ENCODE peak calls at places on chromosome 10, in eight cellular contexts. R, F, A, N, Y, V, M and Z are unnamed samples.
A peak's percentile ranks its signal among the peaks of the same experiment; 100 is the strongest.

GRCh38 chr10:104334561-104334960 is 3.7 kb downstream of the ITPRIP start:
- DNase-seq in F (no peak), A (no peak), N (no peak), M (no peak), Y (no peak), V (no peak), R (no peak), Z (no peak)

GRCh38 chr10:16585103-16585502 is 63.4 kb upstream of the C1QL3 start:
- DNase-seq in R (no peak), F (no peak), M (no peak), N (no peak), V (no peak), Y (no peak), A (no peak), Z (no peak)

GRCh38 chr10:60238408-60239100 is 151.1 kb downstream of the ANK3 start:
- DNase-seq in V (no peak), R (no peak), N (no peak), M (no peak), Y (no peak), A (peak; percentile 22), F (no peak), Z (peak; percentile 89)

GRCh38 chr10:60569681-60570080 is 180.0 kb upstream of the ANK3 start:
- DNase-seq in V (no peak), R (no peak), N (no peak), A (no peak), M (no peak), F (no peak), Y (no peak), Z (no peak)

GRCh38 chr10:103231047-103231551 is 14.6 kb upstream of the RPEL1 start:
- DNase-seq in V (no peak), M (peak; percentile 29), N (no peak), A (no peak), F (no peak), Y (no peak), R (no peak), Z (peak; percentile 94)

GRCh38 chr10:128630787-128631252 is 504.6 kb upstream of the MKI67 start:
- DNase-seq in N (no peak), M (no peak), F (no peak), R (no peak), A (no peak), Y (no peak), V (no peak), Z (no peak)

GRCh38 chr10:5321273-5321672 is 43.5 kb upstream of the UCN3 start:
- DNase-seq in Y (no peak), A (no peak), R (no peak), N (no peak), V (no peak), M (no peak), F (no peak), Z (no peak)

GRCh38 chr10:60611291-60611747 is 167.0 kb upstream of the CDK1 start:
- DNase-seq in V (no peak), A (peak; percentile 48), N (no peak), R (peak; percentile 1), F (peak; percentile 15), M (no peak), Y (no peak), Z (peak; percentile 99)

GRCh38 chr10:13839430-13839986 is 252.7 kb downstream of the PRPF18 start:
- DNase-seq in Y (no peak), A (no peak), F (no peak), V (no peak), N (no peak), R (no peak), M (peak; percentile 55), Z (peak; percentile 42)

GRCh38 chr10:69756279-69756678 is 45.4 kb upstream of the COL13A1 start:
- DNase-seq in F (no peak), R (no peak), V (no peak), N (no peak), A (no peak), Y (no peak), M (no peak), Z (no peak)

GRCh38 chr10:5583525-5584175 is 58.9 kb downstream of the CALML3 start:
- DNase-seq in M (no peak), R (no peak), N (no peak), Y (no peak), V (no peak), F (no peak), A (no peak), Z (peak; percentile 84)

GRCh38 chr10:24382596-24382978 is 173.6 kb downstream of the KIAA1217 start:
- DNase-seq in M (no peak), R (no peak), A (no peak), N (no peak), F (no peak), Y (no peak), V (no peak), Z (no peak)

GRCh38 chr10:60564475-60564874 is 174.8 kb upstream of the ANK3 start:
- DNase-seq in M (no peak), Y (no peak), R (no peak), F (no peak), N (no peak), V (no peak), A (no peak), Z (peak; percentile 56)

GRCh38 chr10:78296794-78297193 is 263.1 kb downstream of the RPS24 start:
- DNase-seq in F (no peak), V (no peak), A (no peak), N (no peak), R (no peak), M (no peak), Y (no peak), Z (no peak)

GRCh38 chr10:79381804-79382221 is 34.5 kb downstream of the PPIF start:
- DNase-seq in R (no peak), Y (no peak), A (no peak), V (no peak), N (peak; percentile 81), F (no peak), M (peak; percentile 81), Z (no peak)

GRCh38 chr10:94065344-94065743 is 71.6 kb downstream of the PLCE1 start:
- DNase-seq in V (no peak), Y (no peak), N (no peak), M (no peak), A (no peak), F (no peak), R (no peak), Z (no peak)

GRCh38 chr10:71044720-71045119 is 156.4 kb upstream of the PCBD1 start:
- DNase-seq in R (no peak), N (no peak), V (no peak), A (no peak), M (no peak), Y (no peak), F (no peak), Z (no peak)

GRCh38 chr10:14126697-14127440 is 203.9 kb downstream of the FRMD4A start:
- DNase-seq in A (no peak), M (no peak), R (no peak), V (no peak), F (no peak), Y (no peak), N (no peak), Z (peak; percentile 76)

GRCh38 chr10:132194726-132195125 is 8.0 kb downstream of the DPYSL4 start:
- DNase-seq in Y (no peak), F (no peak), R (no peak), A (no peak), M (no peak), V (no peak), N (no peak), Z (no peak)

GRCh38 chr10:44960482-44961230 is 1.1 kb downstream of the RASSF4 start:
- DNase-seq in V (no peak), A (no peak), F (no peak), Y (no peak), R (no peak), M (no peak), N (no peak), Z (no peak)

GRCh38 chr10:16777473-16778370 is 39.5 kb downstream of the RSU1 start:
- DNase-seq in M (peak; percentile 52), F (no peak), R (no peak), V (no peak), N (no peak), A (no peak), Y (peak; percentile 28), Z (peak; percentile 47)